ENCODE peak calls at places on chromosomes 3 and 15, in seven cellular contexts. M is foreskin fibroblast, L is astrocyte of the cerebellum, T is mammary epithelial cell, K is Panc1, E is body of pancreas, H is ascending aorta. J is an unnamed sample.

GRCh38 chr3:27721717-27722564 is at the start of gene EOMES:
- DNase-seq in T (peak), L (no peak), M (no peak), E (peak), H (no peak), K (no peak), J (no peak)

GRCh38 chr15:32649336-32649735 is 7.8 kb downstream of the SCG5 start:
- DNase-seq in K (no peak), M (no peak), E (no peak), H (no peak), T (no peak), L (no peak), J (no peak)

GRCh38 chr15:64246364-64247189 is 83.8 kb upstream of the PPIB start:
- DNase-seq in M (peak), K (peak), E (no peak), L (peak), H (no peak), T (peak), J (peak)

GRCh38 chr15:30001592-30001991 is 81.2 kb upstream of the GOLGA8J start:
- DNase-seq in E (no peak), K (no peak), M (no peak), T (peak), L (no peak), H (no peak), J (no peak)

GRCh38 chr3:170563712-170564423 is 22.0 kb downstream of the SLC7A14 start:
- DNase-seq in K (no peak), L (no peak), T (no peak), E (no peak), H (no peak), M (peak), J (peak)

GRCh38 chr3:24047513-24047912 is 102.4 kb downstream of the NR1D2 start:
- DNase-seq in H (no peak), T (no peak), L (peak), K (no peak), M (no peak), E (no peak), J (no peak)

GRCh38 chr3:194032828-194033435 is 103.0 kb upstream of the HES1 start:
- DNase-seq in L (no peak), M (no peak), K (no peak), H (no peak), E (no peak), T (no peak), J (no peak)

GRCh38 chr3:169120928-169121327 is 542.6 kb downstream of the MECOM start:
- DNase-seq in K (no peak), L (no peak), H (no peak), M (no peak), E (no peak), T (no peak), J (no peak)

GRCh38 chr15:60469893-60470641 is 8.9 kb downstream of the ICE2 start:
- DNase-seq in L (no peak), T (peak), H (no peak), K (no peak), M (no peak), E (no peak), J (no peak)

GRCh38 chr15:100042558-100042957 is 299.2 kb downstream of the ADAMTS17 start:
- DNase-seq in H (no peak), E (no peak), K (peak), L (no peak), T (peak), M (peak), J (no peak)

GRCh38 chr3:168003911-168004310 is 91.8 kb downstream of the GOLIM4 start:
- DNase-seq in L (no peak), T (no peak), H (no peak), M (no peak), K (no peak), E (no peak), J (no peak)

GRCh38 chr3:139118835-139119234 is 74.1 kb upstream of the PRR23C start:
- DNase-seq in L (no peak), H (peak), E (no peak), M (no peak), T (no peak), K (no peak), J (no peak)

GRCh38 chr15:76986743-76987142 is 8.2 kb upstream of the PSTPIP1 start:
- DNase-seq in L (no peak), H (peak), K (no peak), T (no peak), E (peak), M (no peak), J (no peak)

GRCh38 chr15:68401496-68402431 is 30.2 kb downstream of the ITGA11 start:
- DNase-seq in E (no peak), M (no peak), T (no peak), K (no peak), L (no peak), H (peak), J (no peak)

GRCh38 chr3:123733341-123733740 is 148.5 kb upstream of the HACD2 start:
- DNase-seq in H (no peak), E (no peak), T (peak), L (no peak), M (no peak), K (no peak), J (no peak)

GRCh38 chr3:134447371-134447770 is 38.4 kb downstream of the ANAPC13 start:
- DNase-seq in E (no peak), L (no peak), M (no peak), T (no peak), K (no peak), H (no peak), J (no peak)

GRCh38 chr15:60551781-60552161 is 72.8 kb upstream of the ICE2 start:
- DNase-seq in M (no peak), H (no peak), L (no peak), T (peak), K (no peak), E (no peak), J (no peak)

GRCh38 chr3:195081242-195081963 is 189.6 kb downstream of the XXYLT1 start:
- DNase-seq in E (no peak), M (no peak), T (no peak), H (no peak), L (no peak), K (no peak), J (no peak)

GRCh38 chr15:81418427-81418826 is 44.4 kb upstream of the TMC3 start:
- DNase-seq in H (no peak), L (no peak), T (no peak), M (no peak), K (no peak), E (no peak), J (no peak)

GRCh38 chr3:99626415-99626788 is 12.0 kb upstream of the COL8A1 start:
- DNase-seq in M (no peak), L (no peak), E (no peak), T (no peak), K (no peak), H (no peak), J (no peak)

GRCh38 chr3:196843435-196844110 is 24.1 kb upstream of the SENP5 start:
- DNase-seq in L (no peak), E (no peak), T (no peak), M (no peak), H (no peak), K (no peak), J (no peak)

GRCh38 chr3:52254608-52255007 is 9.0 kb downstream of the PPM1M start:
- DNase-seq in K (no peak), L (no peak), T (no peak), H (peak), E (no peak), M (no peak), J (no peak)

GRCh38 chr3:145776782-145777408 is 384.1 kb downstream of the PLOD2 start:
- DNase-seq in M (peak), T (peak), E (peak), H (no peak), K (peak), L (peak), J (peak)
- TF ChIP-seq CTCF in M (peak), T (peak), E (peak), H (peak), K (peak), L (peak), J (peak)

GRCh38 chr3:48927928-48928327 is 9.3 kb downstream of the ARIH2 start:
- DNase-seq in E (no peak), K (no peak), M (peak), T (peak), H (no peak), L (no peak), J (no peak)

GRCh38 chr3:48928679-48929078 is 10.0 kb downstream of the ARIH2 start:
- DNase-seq in H (no peak), M (no peak), T (peak), L (no peak), K (no peak), E (no peak), J (no peak)

GRCh38 chr3:48930590-48930989 is 11.9 kb downstream of the ARIH2 start:
- DNase-seq in K (no peak), L (no peak), M (no peak), E (no peak), H (no peak), T (no peak), J (no peak)

GRCh38 chr3:48931944-48932580 is 13.4 kb downstream of the ARIH2 start:
- DNase-seq in L (no peak), T (no peak), M (no peak), E (no peak), H (no peak), K (no peak), J (no peak)

DNA sequence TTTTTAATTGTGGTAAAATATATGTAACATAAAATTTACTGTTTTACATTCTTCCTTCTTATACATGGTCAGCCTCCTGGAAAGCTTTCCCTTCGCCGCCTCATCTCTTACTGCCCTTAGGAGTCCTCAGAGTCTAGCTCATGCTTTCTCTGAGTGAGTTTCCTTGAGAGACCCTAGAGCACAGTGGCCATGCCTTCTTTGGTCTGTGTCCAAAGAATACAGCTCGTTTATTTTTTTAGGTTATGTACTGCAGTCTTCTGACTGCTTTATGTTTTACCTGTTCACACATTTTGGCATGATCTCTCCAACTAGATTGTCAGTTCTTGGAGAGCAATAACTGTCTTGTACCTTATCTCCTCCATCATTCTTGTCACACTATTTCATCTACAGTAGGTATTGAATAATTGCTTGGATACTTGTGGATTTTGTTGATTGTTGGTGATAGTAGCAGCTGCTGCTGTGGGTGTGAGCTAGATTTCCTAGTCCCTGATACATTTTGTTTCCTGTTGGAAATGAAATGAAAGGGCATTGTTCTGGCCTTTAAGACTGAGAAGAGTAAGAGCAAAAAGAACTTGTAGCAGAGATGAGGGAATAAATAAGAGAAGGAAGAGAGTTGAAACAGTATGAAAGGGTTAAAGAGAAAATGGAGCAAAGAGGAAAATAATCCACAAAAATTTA is 10.9 kb downstream of the ARIH2 start:
- DNase-seq in T (no peak), K (no peak), L (no peak), H (no peak), M (no peak), E (no peak), J (no peak)
- H3K4me3 ChIP-seq in T (no peak), K (no peak), L (no peak), H (no peak), M (no peak), E (no peak), J (no peak)

GRCh38 chr15:84826369-84826823 is 9.2 kb downstream of the ALPK3 start:
- DNase-seq in K (no peak), T (peak), E (peak), H (peak), L (no peak), M (no peak), J (no peak)
- TF ChIP-seq CTCF in K (peak), T (peak), E (peak), H (no peak), L (peak), M (peak), J (peak)

GRCh38 chr3:37955918-37956317 is 34.7 kb upstream of the VILL start:
- DNase-seq in M (no peak), H (no peak), E (no peak), L (no peak), K (no peak), T (no peak), J (no peak)

GRCh38 chr3:37957185-37957936 is 33.2 kb upstream of the VILL start:
- DNase-seq in H (no peak), M (no peak), K (no peak), E (no peak), L (no peak), T (no peak), J (no peak)

GRCh38 chr3:37953226-37953625 is 37.4 kb upstream of the VILL start:
- DNase-seq in E (no peak), M (no peak), K (no peak), L (no peak), T (no peak), H (no peak), J (no peak)

GRCh38 chr3:37953995-37954394 is 36.6 kb upstream of the VILL start:
- DNase-seq in T (no peak), L (no peak), M (no peak), E (no peak), H (no peak), K (no peak), J (no peak)

DNA sequence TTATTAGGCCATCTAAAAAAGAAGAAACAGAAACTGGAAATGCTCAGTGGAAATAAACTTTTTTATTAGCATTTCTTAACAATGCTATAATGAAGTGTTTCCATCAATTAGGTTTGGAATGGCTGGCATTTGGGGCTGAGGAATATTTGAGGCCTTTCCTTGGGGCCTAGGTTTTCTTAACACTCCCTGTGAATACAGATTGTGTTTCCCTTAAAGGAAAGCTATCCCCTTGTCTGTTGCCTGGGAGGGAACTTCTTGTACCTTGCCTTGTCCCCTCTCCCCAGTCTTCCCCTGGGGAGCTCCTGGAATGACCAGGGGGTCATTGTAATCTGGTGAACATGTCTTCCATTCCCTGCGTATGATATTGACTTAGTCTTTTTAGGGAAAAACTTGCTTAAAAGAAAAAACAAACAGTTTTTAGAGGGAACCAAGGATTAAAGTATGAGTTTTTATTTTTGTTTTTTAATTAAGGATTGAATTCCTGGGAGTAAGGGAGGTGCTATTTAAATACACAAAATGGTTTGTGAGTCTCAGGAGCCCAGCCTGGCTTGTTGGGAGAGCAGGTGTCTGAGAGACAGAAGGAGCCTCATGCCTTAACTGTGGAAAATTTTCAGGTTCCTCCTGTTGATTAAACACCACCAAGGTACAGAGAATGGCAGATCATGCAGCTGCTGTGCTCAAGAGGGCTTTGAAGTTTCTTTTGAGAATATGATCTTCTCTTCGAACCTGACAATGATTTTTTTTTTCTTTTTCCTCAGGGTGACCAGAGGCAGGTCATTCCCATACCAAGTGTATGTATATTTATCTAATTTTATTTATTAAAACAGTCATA is 34.0 kb upstream of the VILL start:
- DNase-seq in M (no peak), H (no peak), L (no peak), T (no peak), E (no peak), K (no peak), J (no peak)
- H3K4me3 ChIP-seq in M (no peak), H (no peak), L (no peak), T (no peak), E (no peak), K (no peak), J (no peak)

DNA sequence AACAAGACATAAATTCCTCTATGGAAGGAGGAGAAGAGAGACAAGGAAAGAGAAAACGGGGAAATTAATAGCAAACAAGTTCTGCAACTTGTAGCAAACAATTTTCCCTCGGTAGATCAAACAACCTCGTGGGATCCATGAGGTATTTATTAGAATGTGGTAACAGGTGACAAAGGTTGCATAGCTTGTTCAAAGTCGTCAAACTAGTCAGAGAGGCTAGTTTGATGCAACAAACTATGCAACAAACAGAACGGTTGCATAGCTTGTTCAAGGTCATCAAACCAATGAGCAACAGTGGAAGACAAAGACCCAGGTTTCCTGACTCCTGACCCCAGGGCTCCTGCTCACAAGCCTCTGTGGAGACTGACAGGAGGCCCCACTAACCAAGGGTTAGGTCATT is 20.7 kb downstream of the MB21D2 start:
- DNase-seq in K (no peak), E (no peak), L (no peak), M (no peak), T (no peak), H (no peak), J (no peak)
- TF ChIP-seq CTCF in K (no peak), E (no peak), L (no peak), M (no peak), T (no peak), H (no peak), J (no peak)

DNA sequence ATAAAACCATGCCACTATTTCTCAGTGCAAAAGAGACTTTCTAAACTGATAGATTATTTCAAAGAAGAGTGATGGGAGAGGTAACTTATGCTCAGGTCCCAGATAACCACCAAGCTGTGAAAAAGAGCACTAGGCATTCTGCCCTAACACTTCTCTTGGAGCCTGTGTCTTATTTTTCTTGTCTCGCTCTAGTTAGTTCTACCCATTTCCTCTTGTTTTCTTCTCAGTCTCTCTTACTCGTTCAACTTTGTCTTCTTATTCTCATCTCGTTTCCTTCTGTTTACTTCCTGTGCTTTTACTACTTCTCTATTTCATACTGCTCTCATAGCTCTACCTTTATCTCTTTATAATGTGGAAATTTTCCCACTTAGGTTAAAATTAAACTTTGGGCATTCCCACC is 91.8 kb upstream of the CGNL1 start:
- DNase-seq in M (no peak), T (no peak), E (no peak), K (no peak), H (no peak), L (no peak), J (no peak)
- H3K4me3 ChIP-seq in M (no peak), T (no peak), E (no peak), K (no peak), H (no peak), L (no peak), J (no peak)

GRCh38 chr15:44736261-44736765 is at the start of gene TRIM69:
- DNase-seq in L (no peak), K (no peak), M (no peak), E (no peak), H (no peak), T (no peak), J (no peak)
- TF ChIP-seq CTCF in L (no peak), K (no peak), M (no peak), E (no peak), H (no peak), T (no peak), J (no peak)

GRCh38 chr3:46986782-46987484 is 7.5 kb downstream of the NBEAL2 start:
- DNase-seq in K (no peak), L (no peak), T (no peak), M (no peak), E (no peak), H (no peak), J (no peak)

GRCh38 chr3:46986055-46986730 is 6.7 kb downstream of the NBEAL2 start:
- DNase-seq in H (no peak), L (no peak), E (no peak), K (no peak), T (no peak), M (no peak), J (no peak)

GRCh38 chr3:46988616-46989015 is 9.2 kb downstream of the NBEAL2 start:
- DNase-seq in T (no peak), K (no peak), E (no peak), L (no peak), M (no peak), H (no peak), J (no peak)

GRCh38 chr3:46989146-46989810 is 9.8 kb downstream of the NBEAL2 start:
- DNase-seq in L (no peak), T (no peak), M (no peak), H (no peak), E (no peak), K (no peak), J (no peak)

DNA sequence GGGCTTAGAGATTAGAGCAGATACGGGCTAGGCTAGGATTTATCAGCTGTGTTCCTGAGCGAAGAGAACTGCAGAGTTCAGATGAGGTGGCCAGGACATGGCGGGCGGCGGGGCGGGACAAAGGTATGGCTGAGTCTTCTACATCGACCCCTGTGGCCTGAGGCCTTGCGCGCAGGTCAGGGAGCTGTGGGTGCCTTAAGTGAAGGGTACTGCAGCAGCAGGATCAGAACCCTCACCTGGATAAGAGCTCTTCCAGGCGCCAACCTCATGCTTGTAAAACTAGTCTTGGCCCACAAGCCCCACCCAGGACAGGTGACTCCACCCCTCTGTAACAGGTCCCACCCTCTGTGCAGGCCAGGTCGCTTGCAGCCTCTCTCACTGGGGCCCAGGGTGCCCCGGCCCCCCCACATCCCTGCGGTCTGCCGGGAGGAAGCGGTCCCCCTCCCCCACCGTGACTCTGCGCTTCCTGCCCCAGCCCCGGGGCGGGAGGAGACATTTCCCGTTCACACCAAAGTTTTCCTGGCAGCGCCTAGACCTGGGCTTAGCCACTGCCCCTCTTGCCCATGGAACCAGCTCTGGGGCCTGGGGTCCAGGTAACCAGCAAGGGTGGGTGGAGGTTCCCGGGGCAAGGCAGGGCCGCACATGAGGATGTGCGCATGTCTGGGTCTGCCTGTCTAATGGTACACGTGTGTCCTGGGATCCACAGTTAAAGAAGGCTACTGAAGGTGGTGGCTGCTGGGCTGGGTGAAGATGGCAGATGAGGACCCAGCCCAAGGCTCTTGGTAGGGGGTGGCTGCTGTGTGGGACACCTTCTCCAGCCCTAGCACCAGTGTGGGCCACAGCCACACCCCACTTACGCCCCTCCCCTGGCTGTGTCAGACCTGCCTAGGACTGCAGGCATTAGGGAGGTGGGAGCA is 8.3 kb downstream of the NBEAL2 start:
- DNase-seq in H (no peak), M (no peak), T (peak), E (no peak), L (no peak), K (no peak), J (no peak)
- H3K4me3 ChIP-seq in H (no peak), M (no peak), T (no peak), E (no peak), L (no peak), K (no peak), J (no peak)

GRCh38 chr3:81242871-81243270 is 518.6 kb downstream of the GBE1 start:
- DNase-seq in E (no peak), M (no peak), L (no peak), K (no peak), H (no peak), T (no peak), J (no peak)
- TF ChIP-seq CTCF in E (peak), M (peak), L (peak), K (peak), H (no peak), T (peak), J (peak)